ENCODE peak calls at places on chromosomes 12 and 14, in four cellular contexts. Q is bronchial epithelial cell, J is endothelial cell of umbilical vein, Z is OCI-LY7. V is an unnamed sample.

GRCh38 chr14:104560586-104560945 is 19.0 kb upstream of the C14orf180 start:
- DNase-seq in Q (no peak), J (no peak), Z (no peak), V (no peak)

GRCh38 chr12:21697829-21698630 is 40.4 kb upstream of the LDHB start:
- DNase-seq in Q (peak), J (peak), Z (peak), V (no peak)

GRCh38 chr14:70784886-70785285 is 24.4 kb downstream of the MAP3K9 start:
- DNase-seq in Q (peak), J (no peak), Z (no peak), V (no peak)

GRCh38 chr12:68140576-68140975 is 19.0 kb downstream of the IFNG start:
- DNase-seq in Q (no peak), J (no peak), Z (no peak), V (no peak)

GRCh38 chr12:67025543-67026114 is 243.5 kb upstream of the CAND1 start:
- DNase-seq in Q (peak), J (peak), Z (peak), V (no peak)

GRCh38 chr12:46268617-46269428 is at the start of gene SLC38A1:
- DNase-seq in Q (peak), J (peak), Z (peak), V (peak)

GRCh38 chr14:85536835-85537195 is 6.9 kb downstream of the FLRT2 start:
- DNase-seq in Q (peak), J (no peak), Z (no peak), V (no peak)

GRCh38 chr12:132554857-132555630 is 55.3 kb downstream of the LRCOL1 start:
- DNase-seq in Q (no peak), J (no peak), Z (peak), V (no peak)

GRCh38 chr12:127893875-127894635 is 372.9 kb upstream of the TMEM132C start:
- DNase-seq in Q (no peak), J (no peak), Z (peak), V (no peak)

GRCh38 chr12:75837700-75838099 is 193.9 kb downstream of the PHLDA1 start:
- DNase-seq in Q (no peak), J (no peak), Z (no peak), V (no peak)

GRCh38 chr12:109523071-109523470 is 45.6 kb downstream of the UBE3B start:
- DNase-seq in Q (no peak), J (no peak), Z (no peak), V (no peak)

GRCh38 chr14:69703047-69704046 is 63.6 kb upstream of the SRSF5 start:
- DNase-seq in Q (no peak), J (no peak), Z (peak), V (no peak)

GRCh38 chr12:120170631-120171030 is 23.9 kb downstream of the GCN1 start:
- DNase-seq in Q (no peak), J (no peak), Z (no peak), V (no peak)

GRCh38 chr14:56125772-56126411 is 7.7 kb downstream of the PELI2 start:
- DNase-seq in Q (no peak), J (no peak), Z (no peak), V (no peak)

GRCh38 chr14:58808828-58809227 is 171.1 kb downstream of the DACT1 start:
- DNase-seq in Q (peak), J (peak), Z (no peak), V (no peak)

GRCh38 chr12:117968826-117969659 is at the start of gene KSR2:
- DNase-seq in Q (peak), J (peak), Z (peak), V (peak)

GRCh38 chr12:1488908-1489381 is 105.4 kb downstream of the FBXL14 start:
- DNase-seq in Q (no peak), J (no peak), Z (no peak), V (no peak)

GRCh38 chr14:77281852-77282251 is 10.8 kb upstream of the NGB start:
- DNase-seq in Q (no peak), J (no peak), Z (no peak), V (no peak)

GRCh38 chr12:97275261-97276197 is 187.1 kb upstream of the RMST start:
- DNase-seq in Q (no peak), J (no peak), Z (no peak), V (no peak)

GRCh38 chr12:74801625-74802024 is 264.0 kb downstream of the ATXN7L3B start:
- DNase-seq in Q (peak), J (no peak), Z (no peak), V (no peak)

GRCh38 chr12:62995097-62995496 is 60.1 kb upstream of the PPM1H start:
- DNase-seq in Q (no peak), J (no peak), Z (no peak), V (no peak)

GRCh38 chr12:68189766-68190700 is 30.5 kb upstream of the IFNG start:
- DNase-seq in Q (peak), J (no peak), Z (no peak), V (no peak)

GRCh38 chr12:118183711-118184110 is 47.8 kb downstream of the PEBP1 start:
- DNase-seq in Q (peak), J (peak), Z (no peak), V (no peak)

GRCh38 chr12:82694970-82695369 is 8.3 kb downstream of the TMTC2 start:
- DNase-seq in Q (peak), J (peak), Z (no peak), V (no peak)

GRCh38 chr14:24416254-24416931 is 13.1 kb downstream of the CBLN3 start:
- DNase-seq in Q (no peak), J (no peak), Z (no peak), V (no peak)

DNA sequence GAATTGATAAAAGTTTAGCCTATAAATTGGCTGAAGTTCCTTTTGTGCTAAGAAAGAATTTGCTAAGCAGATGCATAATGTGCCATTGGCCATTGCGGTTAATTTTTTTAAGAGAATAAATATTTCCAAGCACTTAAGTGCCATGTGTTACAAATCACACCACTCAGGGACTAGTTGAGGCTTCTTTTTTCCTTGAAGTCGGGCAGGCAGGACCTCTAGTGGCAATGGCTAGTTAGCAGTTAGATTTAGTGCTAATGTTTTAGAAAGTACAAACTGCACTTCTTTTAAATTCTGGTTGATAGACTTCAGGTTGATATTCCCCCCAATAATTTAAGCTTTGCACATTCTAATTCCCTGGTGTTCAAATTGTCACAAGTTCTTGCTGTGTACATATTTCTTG is 294.3 kb downstream of the APAF1 start:
- DNase-seq in Q (peak), J (peak), Z (peak), V (no peak)
- TF ChIP-seq CTCF in Q (peak), J (peak), Z (peak), V (no peak)

GRCh38 chr14:75051556-75051899 is 261 bp upstream of the MLH3 start:
- DNase-seq in Q (no peak), J (no peak), Z (no peak), V (no peak)

GRCh38 chr14:75049136-75049535 is 2.1 kb downstream of the MLH3 start:
- DNase-seq in Q (no peak), J (no peak), Z (no peak), V (no peak)

GRCh38 chr14:75053396-75054289 is 2.4 kb upstream of the MLH3 start:
- DNase-seq in Q (no peak), J (no peak), Z (no peak), V (no peak)

GRCh38 chr14:75049731-75050201 is 1.5 kb downstream of the MLH3 start:
- DNase-seq in Q (no peak), J (no peak), Z (no peak), V (no peak)

GRCh38 chr14:75050852-75051555 is at the start of gene MLH3:
- DNase-seq in Q (peak), J (peak), Z (peak), V (peak)
- TF ChIP-seq CTCF in Q (no peak), J (no peak), Z (peak), V (no peak)

GRCh38 chr14:68232643-68233055 is 413.1 kb downstream of the RAD51B start:
- DNase-seq in Q (peak), J (peak), Z (no peak), V (no peak)

GRCh38 chr14:68230941-68231717 is 411.6 kb downstream of the RAD51B start:
- DNase-seq in Q (peak), J (peak), Z (no peak), V (no peak)

GRCh38 chr14:68231832-68232642 is 412.5 kb downstream of the RAD51B start:
- DNase-seq in Q (peak), J (peak), Z (no peak), V (no peak)

GRCh38 chr14:68226523-68226922 is 406.9 kb downstream of the RAD51B start:
- DNase-seq in Q (no peak), J (no peak), Z (no peak), V (no peak)

DNA sequence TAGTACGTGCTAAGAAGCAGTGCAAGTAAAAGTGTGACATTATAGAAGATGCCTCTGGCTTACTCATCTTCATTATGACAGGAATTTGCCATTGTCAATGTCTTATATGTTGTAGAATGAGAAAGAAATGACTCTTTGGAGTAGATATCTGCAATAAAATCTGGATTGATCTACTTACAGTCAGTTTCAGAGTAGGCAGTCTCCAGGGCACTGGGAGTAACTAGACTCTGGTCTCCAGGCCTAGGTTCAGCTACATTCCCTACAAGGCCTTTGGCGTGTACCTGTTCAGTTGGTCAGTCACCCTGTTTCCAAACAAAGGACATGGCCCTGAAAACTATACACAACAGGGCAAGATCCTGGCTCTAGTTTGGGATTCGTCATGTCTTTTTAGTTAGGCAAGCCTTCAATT is 409.8 kb downstream of the RAD51B start:
- DNase-seq in Q (no peak), J (no peak), Z (no peak), V (no peak)
- TF ChIP-seq CTCF in Q (no peak), J (no peak), Z (no peak), V (no peak)

DNA sequence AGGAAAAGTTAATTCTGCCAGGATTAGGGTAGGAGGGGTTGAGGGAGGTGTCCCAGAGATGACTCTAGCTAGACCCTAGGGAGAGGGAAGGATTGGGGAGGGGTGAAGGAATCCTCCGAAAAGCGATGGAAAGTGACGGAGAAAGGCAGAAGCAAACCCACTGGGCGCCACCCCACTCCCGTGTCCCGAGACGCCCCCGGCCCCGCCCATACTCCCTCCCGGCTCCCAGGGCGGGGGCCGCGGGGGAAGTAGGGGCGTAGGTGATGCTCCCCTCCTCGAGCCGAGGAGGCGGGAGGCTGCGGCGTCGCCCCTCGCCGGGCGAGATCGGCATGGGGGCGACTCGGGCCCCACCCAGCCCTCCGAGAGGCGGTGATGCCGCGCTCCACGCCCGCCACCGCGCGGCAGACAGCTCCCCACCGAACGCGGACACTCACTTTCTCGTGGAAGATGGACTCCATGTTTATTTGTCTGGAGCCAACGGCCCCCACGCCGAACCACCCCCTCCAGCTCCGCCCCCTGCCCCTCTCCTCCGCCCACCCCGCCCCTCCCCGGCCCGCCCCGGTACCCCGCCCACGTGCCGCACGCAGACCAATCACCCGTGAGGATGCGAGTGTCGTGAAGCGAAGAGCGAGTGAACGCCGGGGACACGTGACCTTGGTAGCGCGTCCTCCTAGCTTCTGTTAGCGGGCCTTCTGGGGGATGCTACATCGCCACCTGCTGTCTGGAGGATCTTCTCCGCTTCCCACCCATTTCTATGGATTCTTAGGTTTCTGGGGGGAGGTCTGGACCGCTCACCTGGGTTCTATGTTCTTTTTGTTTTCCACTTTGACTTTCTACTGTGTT is at the start of gene ATXN3:
- DNase-seq in Q (peak), J (peak), Z (peak), V (peak)
- TF ChIP-seq CTCF in Q (peak), J (peak), Z (peak), V (no peak)

GRCh38 chr12:31477669-31478068 is 113.3 kb downstream of the DENND5B start:
- DNase-seq in Q (no peak), J (no peak), Z (no peak), V (no peak)
- TF ChIP-seq CTCF in Q (no peak), J (no peak), Z (no peak), V (no peak)

GRCh38 chr12:106680280-106680679 is 94.2 kb upstream of the RIC8B start:
- DNase-seq in Q (no peak), J (no peak), Z (no peak), V (no peak)

GRCh38 chr12:106684497-106684896 is 90.0 kb upstream of the RIC8B start:
- DNase-seq in Q (no peak), J (no peak), Z (no peak), V (no peak)

GRCh38 chr12:106685381-106685780 is 89.1 kb upstream of the RIC8B start:
- DNase-seq in Q (no peak), J (no peak), Z (no peak), V (no peak)

GRCh38 chr12:106681210-106681609 is 93.3 kb upstream of the RIC8B start:
- DNase-seq in Q (no peak), J (no peak), Z (no peak), V (no peak)

GRCh38 chr12:106682594-106683234 is 91.8 kb upstream of the RIC8B start:
- DNase-seq in Q (peak), J (peak), Z (peak), V (no peak)
- TF ChIP-seq CTCF in Q (peak), J (no peak), Z (peak), V (no peak)

DNA sequence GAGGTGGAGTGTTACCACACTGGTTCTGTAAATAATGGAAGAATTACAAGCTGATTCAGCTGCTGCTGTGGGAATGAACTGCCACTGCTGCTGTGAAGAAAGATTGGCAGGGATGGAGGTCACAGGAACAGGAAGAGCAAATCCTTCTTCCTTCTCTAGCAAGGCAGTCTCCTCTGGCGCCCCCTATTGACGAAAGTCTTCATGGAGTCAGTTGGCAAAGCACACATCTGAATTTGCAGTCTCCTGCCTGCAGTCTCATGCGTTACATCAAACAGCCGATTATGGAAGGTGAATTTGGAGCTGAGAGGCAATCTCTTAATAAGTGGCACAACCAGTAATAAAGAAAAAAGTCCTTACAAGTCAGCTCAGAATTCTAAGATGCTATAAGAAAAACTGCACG is 106.0 kb upstream of the TMTC1 start:
- DNase-seq in Q (peak), J (peak), Z (peak), V (no peak)
- TF ChIP-seq CTCF in Q (peak), J (peak), Z (peak), V (no peak)